ENCODE peak calls at places on chromosomes 13 and 19, in four cellular contexts. L is IMR-90, V is H1, R is mesendoderm. N is an unnamed sample.

GRCh38 chr19:34732548-34733255 is 1.3 kb upstream of the ZNF181 start:
- DNase-seq in L (no peak), V (peak), R (peak), N (no peak)

GRCh38 chr13:32790731-32791130 is 204.5 kb downstream of the PDS5B start:
- DNase-seq in L (no peak), V (no peak), R (peak), N (no peak)

GRCh38 chr13:106568225-106569003 is 477 bp upstream of the ARGLU1 start:
- DNase-seq in L (no peak), V (no peak), R (no peak), N (no peak)

GRCh38 chr19:17244618-17245534 is 843 bp downstream of the NR2F6 start:
- DNase-seq in L (no peak), V (no peak), R (no peak), N (no peak)

GRCh38 chr19:37778613-37779138 is 710 bp downstream of the ZNF573 start:
- DNase-seq in L (peak), V (no peak), R (peak), N (peak)

GRCh38 chr19:48596679-48597465 is 9.7 kb upstream of the SPACA4 start:
- DNase-seq in L (no peak), V (no peak), R (no peak), N (no peak)

GRCh38 chr13:49082653-49083536 is 107.2 kb downstream of the FNDC3A start:
- DNase-seq in L (peak), V (no peak), R (peak), N (no peak)

GRCh38 chr19:33426621-33427475 is 53.3 kb downstream of the CEBPG start:
- DNase-seq in L (no peak), V (no peak), R (no peak), N (no peak)

GRCh38 chr13:21812192-21812626 is 141.3 kb downstream of the FGF9 start:
- DNase-seq in L (no peak), V (no peak), R (no peak), N (peak)

GRCh38 chr19:39145180-39145953 is 19.8 kb downstream of the PAK4 start:
- DNase-seq in L (no peak), V (no peak), R (no peak), N (no peak)
- H3K4me3 ChIP-seq in L (no peak), V (no peak), R (no peak), N (no peak)

DNA sequence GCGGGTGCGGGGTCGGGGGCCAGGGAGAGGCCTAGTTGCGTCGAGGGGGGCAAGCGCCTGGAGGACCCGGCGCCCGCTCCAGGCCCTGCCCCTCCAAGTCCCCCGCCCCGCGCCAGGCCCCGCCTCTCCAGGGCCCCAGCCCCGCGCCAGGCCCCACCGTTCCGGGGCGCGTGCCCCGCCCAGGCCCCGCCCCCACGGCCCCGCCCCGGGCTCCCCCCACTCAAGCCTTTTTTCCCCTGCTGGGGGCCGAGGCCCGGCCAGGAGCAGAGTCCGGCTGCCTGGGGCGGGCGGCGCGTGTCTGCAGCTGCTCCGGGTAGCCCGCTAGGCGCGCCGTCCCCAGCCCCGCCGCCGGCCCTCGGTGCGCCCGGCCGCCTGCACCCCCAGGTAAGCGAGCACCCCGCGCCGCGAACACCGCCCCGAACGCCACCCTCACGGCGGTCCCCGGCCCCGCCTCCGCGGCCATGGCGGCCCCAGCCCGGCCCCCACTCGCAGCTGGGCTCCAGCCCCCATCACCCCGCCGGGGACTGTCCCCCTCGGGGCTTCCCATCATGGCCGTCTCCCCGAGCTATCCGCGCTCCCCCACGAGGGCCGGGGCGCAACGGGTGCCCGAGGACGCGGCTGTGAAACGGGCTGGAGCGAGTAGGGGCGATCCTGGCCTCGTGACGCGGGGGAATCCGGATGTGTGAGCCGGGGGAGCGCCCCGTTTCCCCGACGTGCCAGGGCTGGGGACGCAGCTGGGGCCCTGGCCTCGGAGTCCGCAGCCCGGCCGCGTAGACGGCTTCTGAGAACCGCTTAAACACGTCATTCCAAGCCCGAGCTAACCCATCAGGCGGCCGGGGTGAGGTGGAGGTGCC is at the start of gene CERS4:
- DNase-seq in L (peak), V (peak), R (peak), N (peak)
- H4K8ac ChIP-seq in L (no peak), V (peak), R (peak), N (peak)

DNA sequence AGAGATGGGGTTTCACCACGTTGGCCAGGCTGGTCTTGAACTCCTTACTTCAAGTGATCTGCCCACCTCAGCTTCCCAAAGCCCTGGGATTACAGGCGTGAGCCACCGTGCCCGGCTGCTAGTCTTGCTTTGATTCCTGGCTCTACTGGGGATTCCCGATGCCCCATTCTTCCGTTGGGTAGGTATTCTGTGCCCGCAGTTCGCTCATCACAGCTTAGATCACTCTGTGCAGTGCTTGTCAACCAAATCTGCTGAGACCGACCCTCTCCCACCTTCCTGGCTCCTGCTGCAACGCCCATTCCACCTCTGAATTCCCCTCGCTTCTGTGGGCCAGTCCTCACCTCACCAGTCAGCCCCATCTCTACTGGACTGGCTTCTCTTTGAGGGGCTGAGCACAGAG is 4.6 kb upstream of the ZNF414 start:
- DNase-seq in L (no peak), V (no peak), R (no peak), N (no peak)
- H3K18ac ChIP-seq in L (no peak), V (no peak), R (no peak), N (no peak)

GRCh38 chr19:50313812-50314536 is 15.2 kb downstream of the KCNC3 start:
- DNase-seq in L (no peak), V (peak), R (peak), N (no peak)
- H3K4me3 ChIP-seq in L (no peak), V (peak), R (no peak), N (no peak)

GRCh38 chr19:55118401-55118991 is 1.1 kb upstream of the PPP1R12C start:
- DNase-seq in L (no peak), V (peak), R (peak), N (peak)
- H4K8ac ChIP-seq in L (peak), V (peak), R (peak), N (no peak)

GRCh38 chr19:51927859-51928258 is 587 bp downstream of the ZNF613 start:
- DNase-seq in L (no peak), V (no peak), R (no peak), N (no peak)
- H3K18ac ChIP-seq in L (no peak), V (peak), R (peak), N (no peak)

GRCh38 chr13:37208052-37208451 is 102.6 kb upstream of the CSNK1A1L start:
- DNase-seq in L (peak), V (no peak), R (peak), N (no peak)

GRCh38 chr13:37207646-37208045 is 102.2 kb upstream of the CSNK1A1L start:
- DNase-seq in L (no peak), V (no peak), R (no peak), N (no peak)

GRCh38 chr13:37211542-37211941 is 106.1 kb upstream of the CSNK1A1L start:
- DNase-seq in L (no peak), V (no peak), R (no peak), N (no peak)

DNA sequence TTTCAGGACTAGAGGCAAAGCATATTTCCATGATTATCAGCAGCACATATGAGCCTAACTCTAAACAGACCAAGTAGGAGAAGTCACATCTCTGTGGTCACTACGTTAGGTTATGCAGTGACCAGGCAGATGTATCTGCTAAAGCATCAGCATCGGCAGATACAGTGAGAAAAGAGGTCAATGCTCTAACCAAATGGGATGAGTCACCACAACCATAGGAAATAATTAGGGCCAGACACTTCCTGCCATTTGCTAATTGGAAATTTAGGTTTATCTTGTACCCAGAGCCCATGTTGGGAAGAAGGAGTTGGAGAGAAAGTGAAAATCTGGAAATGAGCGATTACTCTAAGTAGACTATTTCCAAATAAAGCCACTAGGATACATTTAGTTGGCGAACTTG is 104.2 kb upstream of the CSNK1A1L start:
- DNase-seq in L (peak), V (no peak), R (peak), N (no peak)
- H3K4me3 ChIP-seq in L (no peak), V (no peak), R (no peak), N (no peak)

N was measured in neuronal stem cell.